ENCODE peak calls at places on chromosomes 3 and 15, in seven cellular contexts. I is IMR-90; R is CD4-positive, alpha-beta T cell; A is suprapubic skin; G is NT2/D1; J is small intestine; Q is left ventricle myocardium inferior. L is an unnamed sample.

GRCh38 chr15:92907229-92907628 is 7.1 kb downstream of the CHD2 start:
- DNase-seq in J (no peak), R (no peak), Q (no peak), G (no peak), I (no peak), A (no peak), L (no peak)

GRCh38 chr3:170961616-170962400 is 53.4 kb upstream of the EIF5A2 start:
- DNase-seq in R (no peak), I (peak; percentile 54), A (no peak), J (peak; percentile 59), Q (no peak), G (peak; percentile 15), L (no peak)

GRCh38 chr3:37526511-37526910 is 335.2 kb upstream of the CTDSPL start:
- DNase-seq in Q (peak; percentile 82), G (no peak), A (no peak), I (peak; percentile 66), R (no peak), J (no peak), L (no peak)

GRCh38 chr3:160018959-160019358 is 30.3 kb downstream of the IL12A start:
- DNase-seq in A (no peak), J (no peak), I (no peak), Q (no peak), R (no peak), G (no peak), L (no peak)

GRCh38 chr15:89399070-89399389 is 64.4 kb upstream of the POLG start:
- DNase-seq in Q (no peak), A (no peak), I (no peak), J (no peak), G (no peak), R (no peak), L (no peak)

GRCh38 chr3:197750863-197751737 is 1.4 kb downstream of the FYTTD1 start:
- DNase-seq in I (peak; percentile 43), A (peak; percentile 86), G (no peak), J (peak; percentile 37), R (peak; percentile 10), Q (peak; percentile 70), L (peak; percentile 46)

GRCh38 chr3:173396191-173397041 is 1.1 kb upstream of the NLGN1 start:
- DNase-seq in I (no peak), G (no peak), Q (no peak), A (no peak), R (no peak), J (no peak), L (no peak)

GRCh38 chr3:35946121-35946856 is 307.0 kb downstream of the ARPP21 start:
- DNase-seq in I (peak; percentile 28), J (no peak), G (peak; percentile 20), R (no peak), Q (no peak), A (no peak), L (no peak)

GRCh38 chr3:149678365-149678948 is 20.6 kb upstream of the WWTR1 start:
- DNase-seq in J (no peak), R (no peak), Q (no peak), A (no peak), G (no peak), I (no peak), L (no peak)

GRCh38 chr3:149667576-149667975 is 9.8 kb upstream of the WWTR1 start:
- DNase-seq in J (no peak), I (no peak), G (no peak), R (no peak), Q (no peak), A (no peak), L (no peak)

GRCh38 chr3:149670742-149671492 is 13.1 kb upstream of the WWTR1 start:
- DNase-seq in R (no peak), J (no peak), A (no peak), I (no peak), Q (no peak), G (peak; percentile 77), L (no peak)

GRCh38 chr3:149673393-149673792 is 15.6 kb upstream of the WWTR1 start:
- DNase-seq in J (no peak), R (no peak), Q (no peak), I (peak; percentile 45), A (no peak), G (no peak), L (no peak)
- H3K27me3 ChIP-seq in J (no peaks in the 10 kb centered on the region), R (no peaks in the 10 kb centered on the region), Q (no peaks in the 10 kb centered on the region), I (no peaks in the 10 kb centered on the region), A (no peaks in the 10 kb centered on the region), G (no peaks in the 10 kb centered on the region), L (no peaks in the 10 kb centered on the region)

GRCh38 chr15:70406624-70407390 is 309.1 kb upstream of the TLE3 start:
- DNase-seq in G (no peak), Q (no peak), A (no peak), I (no peak), J (no peak), R (no peak), L (no peak)
- H3K27me3 ChIP-seq in G (no peaks in the 10 kb centered on the region), Q (peaks cover 34% of the 10 kb centered on the region), A (no peaks in the 10 kb centered on the region), I (peaks cover 55% of the 10 kb centered on the region), J (peaks cover 2% of the 10 kb centered on the region), R (no peaks in the 10 kb centered on the region), L (no peaks in the 10 kb centered on the region)

GRCh38 chr3:129003578-129004112 is 2.5 kb downstream of the EFCC1 start:
- DNase-seq in G (no peak), R (peak; percentile 54), I (no peak), Q (no peak), J (peak; percentile 71), A (no peak), L (no peak)
- H3K27me3 ChIP-seq in G (peaks cover 72% of the 10 kb centered on the region), R (peaks cover 35% of the 10 kb centered on the region), I (peaks cover 65% of the 10 kb centered on the region), Q (peaks cover 70% of the 10 kb centered on the region), J (peaks cover 11% of the 10 kb centered on the region), A (peaks cover 49% of the 10 kb centered on the region), L (peaks cover 2% of the 10 kb centered on the region)

GRCh38 chr3:156290917-156291268 is 170.5 kb downstream of the KCNAB1 start:
- DNase-seq in R (no peak), A (no peak), J (no peak), Q (no peak), I (no peak), G (no peak), L (no peak)
- H3K27me3 ChIP-seq in R (peaks cover 59% of the 10 kb centered on the region), A (peaks cover 45% of the 10 kb centered on the region), J (peaks cover 13% of the 10 kb centered on the region), Q (peaks cover 69% of the 10 kb centered on the region), I (peaks cover 48% of the 10 kb centered on the region), G (peaks cover 65% of the 10 kb centered on the region), L (peaks cover 2% of the 10 kb centered on the region)